ENCODE peak calls at places on chromosomes 12 and 14, in five cellular contexts. B is astrocyte, X is heart left ventricle, U is adipocyte, R is left ventricle myocardium inferior. H is an unnamed sample.

GRCh38 chr12:125172231-125172850 is 107.1 kb downstream of the AACS start:
- DNase-seq in R (no peak), B (no peak), X (no peak), U (no peak), H (no peak)

GRCh38 chr12:50786498-50787231 is 22.8 kb downstream of the ATF1 start:
- DNase-seq in X (no peak), U (peak; percentile 95), B (peak; percentile 98), R (no peak), H (no peak)

GRCh38 chr12:109120095-109120494 is 3.7 kb downstream of the ACACB start:
- DNase-seq in B (no peak), U (no peak), R (no peak), X (no peak), H (no peak)

GRCh38 chr12:90546511-90546910 is 408.5 kb downstream of the CCER1 start:
- DNase-seq in X (no peak), U (no peak), R (no peak), B (no peak), H (no peak)

GRCh38 chr12:6321905-6322304 is 11.4 kb downstream of the PLEKHG6 start:
- DNase-seq in B (no peak), R (no peak), U (no peak), X (no peak), H (no peak)

GRCh38 chr12:47705239-47705570 is 625 bp downstream of the RPAP3 start:
- DNase-seq in U (no peak), R (no peak), X (no peak), B (peak; percentile 4), H (no peak)

GRCh38 chr12:57164966-57165365 is 17.5 kb upstream of the LRP1-AS start:
- DNase-seq in R (no peak), B (peak; percentile 59), U (no peak), X (no peak), H (no peak)

GRCh38 chr14:99883866-99884650 is 90.8 kb downstream of the EML1 start:
- DNase-seq in R (no peak), X (no peak), B (no peak), U (no peak), H (no peak)

GRCh38 chr14:76729953-76730505 is 31.2 kb upstream of the VASH1 start:
- DNase-seq in X (no peak), R (no peak), B (no peak), U (no peak), H (no peak)

GRCh38 chr14:33959692-33960151 is 8.8 kb upstream of the EGLN3 start:
- DNase-seq in U (no peak), X (no peak), B (no peak), R (no peak), H (no peak)

DNA sequence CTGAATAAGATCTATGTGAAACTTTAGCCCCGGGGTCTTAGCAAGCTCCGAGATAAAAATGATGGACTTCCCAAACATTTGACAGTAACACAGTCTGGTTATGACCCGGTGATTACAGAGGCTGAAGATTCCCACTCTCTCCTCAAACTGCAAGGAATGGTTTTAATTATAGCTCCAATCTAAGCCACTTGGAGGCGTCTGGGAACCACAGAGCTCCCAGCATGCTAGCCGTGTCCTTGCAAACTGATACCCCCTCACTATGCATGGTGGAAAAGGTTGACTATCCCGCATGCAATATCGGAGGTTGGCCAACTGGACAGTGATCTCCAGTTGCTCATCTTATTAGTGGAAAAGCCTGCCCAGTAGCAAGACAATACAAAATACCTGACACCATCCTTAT is 76.5 kb upstream of the GRIN2B start:
- DNase-seq in X (no peak), B (no peak), U (no peak), R (no peak), H (no peak)
- H3K9me3 ChIP-seq in X (no peaks in the 10 kb centered on the region), B (no peaks in the 10 kb centered on the region), U (no peaks in the 10 kb centered on the region), R (no peaks in the 10 kb centered on the region), H (no peaks in the 10 kb centered on the region)

DNA sequence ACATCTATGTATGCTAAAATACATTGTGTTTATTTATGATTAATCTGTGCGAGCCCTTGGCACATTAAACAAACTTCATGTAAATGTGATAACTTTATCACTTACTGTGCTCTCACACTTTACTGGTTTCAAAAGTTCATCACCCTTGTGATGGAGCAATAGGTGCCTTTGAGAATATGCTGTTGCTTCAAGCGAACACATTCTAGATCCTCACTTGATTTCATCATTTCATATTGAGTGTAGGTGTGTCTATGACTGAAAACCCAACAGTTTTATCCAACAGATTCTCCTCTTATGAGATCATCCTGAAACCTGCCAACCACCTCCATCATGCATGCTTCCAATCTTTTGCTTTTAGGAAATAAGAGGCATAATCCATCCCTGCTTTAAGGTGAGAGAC is 854.4 kb downstream of the TMEM121 start:
- DNase-seq in B (no peak), X (no peak), U (no peak), R (no peak), H (no peak)
- H3K9me3 ChIP-seq in B (peaks cover 3% of the 10 kb centered on the region), X (no peaks in the 10 kb centered on the region), U (no peaks in the 10 kb centered on the region), R (peaks cover 4% of the 10 kb centered on the region), H (no peaks in the 10 kb centered on the region)

GRCh38 chr14:105845725-105846309 is 319.4 kb downstream of the TMEM121 start:
- DNase-seq in X (no peak), R (no peak), U (no peak), B (no peak), H (no peak)

GRCh38 chr14:105844810-105845724 is 318.7 kb downstream of the TMEM121 start:
- DNase-seq in B (no peak), R (no peak), X (no peak), U (no peak), H (no peak)

GRCh38 chr14:105848570-105848969 is 322.2 kb downstream of the TMEM121 start:
- DNase-seq in X (no peak), R (no peak), B (no peak), U (no peak), H (no peak)

GRCh38 chr14:105846312-105846711 is 319.9 kb downstream of the TMEM121 start:
- DNase-seq in B (no peak), X (no peak), R (no peak), U (no peak), H (no peak)

GRCh38 chr14:105847400-105847799 is 321.0 kb downstream of the TMEM121 start:
- DNase-seq in X (no peak), B (no peak), U (no peak), R (no peak), H (peak; percentile 4)
- H3K9me3 ChIP-seq in X (no peaks in the 10 kb centered on the region), B (peaks cover 15% of the 10 kb centered on the region), U (no peaks in the 10 kb centered on the region), R (peaks cover 15% of the 10 kb centered on the region), H (no peaks in the 10 kb centered on the region)

DNA sequence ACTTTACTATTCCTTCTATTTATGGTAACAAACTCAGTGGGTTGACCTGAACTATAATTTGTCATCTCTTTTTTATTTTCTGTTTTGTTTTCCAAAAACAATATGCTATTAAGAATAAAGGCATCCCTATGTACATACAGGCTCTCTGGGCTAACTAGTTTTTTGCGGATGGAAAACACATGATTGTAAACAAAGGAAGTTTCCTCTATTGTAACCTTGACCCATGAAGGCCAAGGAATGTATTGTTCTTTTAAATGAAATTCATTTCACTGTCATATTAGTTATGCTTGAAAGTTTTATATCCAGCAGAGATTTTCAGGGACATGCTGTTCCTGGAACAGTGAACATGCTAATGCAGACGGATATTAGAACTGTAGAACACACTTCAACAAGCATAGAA is 705.0 kb upstream of the SEL1L start:
- DNase-seq in R (no peak), X (no peak), B (no peak), U (no peak), H (no peak)
- H3K9me3 ChIP-seq in R (no peaks in the 10 kb centered on the region), X (no peaks in the 10 kb centered on the region), B (peaks cover 4% of the 10 kb centered on the region), U (no peaks in the 10 kb centered on the region), H (no peaks in the 10 kb centered on the region)

GRCh38 chr12:126558219-126558618 is 1493.0 kb downstream of the AACS start:
- DNase-seq in U (no peak), B (no peak), X (no peak), R (no peak), H (no peak)
- H3K9me3 ChIP-seq in U (no peaks in the 10 kb centered on the region), B (no peaks in the 10 kb centered on the region), X (no peaks in the 10 kb centered on the region), R (peaks cover 10% of the 10 kb centered on the region), H (no peaks in the 10 kb centered on the region)

GRCh38 chr12:132925597-132926416 is 30.3 kb downstream of the ZNF605 start:
- DNase-seq in X (no peak), B (no peak), U (no peak), R (no peak), H (no peak)
- H3K9me3 ChIP-seq in X (peaks cover 7% of the 10 kb centered on the region), B (peaks cover 70% of the 10 kb centered on the region), U (peaks cover 100% of the 10 kb centered on the region), R (peaks cover 100% of the 10 kb centered on the region), H (peaks cover 70% of the 10 kb centered on the region)

DNA sequence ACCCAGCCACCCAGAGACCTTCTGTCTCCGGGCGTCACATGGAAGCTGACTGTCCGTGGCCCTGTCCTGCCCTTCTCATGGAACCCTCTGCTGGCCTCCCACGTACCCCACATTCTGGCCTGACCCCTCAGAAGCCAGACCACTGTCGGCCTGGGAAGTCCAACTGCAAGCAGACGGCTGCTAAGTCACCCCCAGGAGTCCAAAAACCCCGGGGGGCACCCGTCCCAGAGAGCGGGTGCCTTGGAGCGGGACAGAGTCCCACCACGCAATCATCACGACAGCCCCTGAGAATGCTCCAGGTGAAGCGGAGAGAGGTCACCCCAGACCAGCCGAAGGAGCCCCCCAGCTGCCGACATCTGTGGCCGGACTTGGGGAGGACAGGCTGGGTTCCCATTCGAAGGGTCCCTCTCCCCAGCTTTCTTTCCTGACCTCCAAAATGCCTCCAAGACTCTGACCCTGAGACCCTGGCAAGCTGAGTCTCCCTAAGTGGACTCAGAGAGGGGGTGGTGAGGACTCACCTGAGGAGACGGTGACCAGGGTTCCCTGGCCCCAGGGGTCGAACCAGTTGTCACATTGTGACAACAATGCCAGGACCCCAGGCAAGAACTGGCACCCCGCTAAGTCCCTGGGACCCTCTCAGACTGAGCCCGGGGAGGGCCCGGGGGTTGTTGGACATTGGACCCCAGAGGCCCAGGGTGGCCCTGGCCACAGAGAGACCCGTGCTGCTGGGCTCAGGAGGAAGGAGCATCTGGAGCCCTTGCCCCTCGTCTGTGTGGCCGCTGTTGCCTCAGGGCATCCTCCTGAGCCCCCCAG is 337.1 kb downstream of the TMEM121 start:
- DNase-seq in X (peak; percentile 14), B (no peak), R (peak; percentile 5), U (no peak), H (peak; percentile 7)
- H3K9me3 ChIP-seq in X (no peaks in the 10 kb centered on the region), B (peaks cover 15% of the 10 kb centered on the region), R (no peaks in the 10 kb centered on the region), U (peaks cover 2% of the 10 kb centered on the region), H (no peaks in the 10 kb centered on the region)

H was measured in T-helper 17 cell.